ENCODE peak calls at places on chromosome 20, in six cellular contexts. M is endodermal cell, K is fibroblast of the aortic adventitia, S is uterus, U is colonic mucosa, X is breast epithelium. W is an unnamed sample.

GRCh38 chr20:664151-664550 is 11.2 kb upstream of the SRXN1 start:
- DNase-seq in M (no peak), K (no peak), S (no peak), U (no peak), X (no peak), W (no peak)

GRCh38 chr20:50762435-50763201 is 31.2 kb downstream of the PARD6B start:
- DNase-seq in M (no peak), K (peak), S (peak), U (peak), X (peak), W (peak)

GRCh38 chr20:33031531-33031930 is at the start of gene BPIFB6:
- DNase-seq in M (no peak), K (no peak), S (no peak), U (no peak), X (no peak), W (no peak)

GRCh38 chr20:17374086-17374485 is 147.2 kb downstream of the PCSK2 start:
- DNase-seq in M (no peak), K (no peak), S (no peak), U (no peak), X (no peak), W (no peak)

GRCh38 chr20:2451939-2452732 is 18.5 kb downstream of the SNRPB start:
- DNase-seq in M (peak), K (peak), S (peak), U (peak), X (peak), W (peak)

GRCh38 chr20:10654630-10655029 is 19.2 kb downstream of the JAG1 start:
- DNase-seq in M (peak), K (no peak), S (no peak), U (peak), X (no peak), W (no peak)

GRCh38 chr20:44072381-44072780 is 114.6 kb downstream of the JPH2 start:
- DNase-seq in M (no peak), K (no peak), S (no peak), U (no peak), X (no peak), W (no peak)

GRCh38 chr20:57214948-57215347 is 51.5 kb downstream of the BMP7 start:
- DNase-seq in M (no peak), K (no peak), S (no peak), U (no peak), X (no peak), W (no peak)

GRCh38 chr20:57083072-57083471 is 183.4 kb downstream of the BMP7 start:
- DNase-seq in M (no peak), K (no peak), S (no peak), U (no peak), X (no peak), W (no peak)

GRCh38 chr20:56865055-56865454 is 235.9 kb downstream of the TFAP2C start:
- DNase-seq in M (no peak), K (no peak), S (no peak), U (no peak), X (peak), W (peak)

GRCh38 chr20:39886650-39887190 is 802.3 kb downstream of the MAFB start:
- DNase-seq in M (no peak), K (no peak), S (no peak), U (no peak), X (no peak), W (no peak)

GRCh38 chr20:53927990-53928389 is 142.4 kb downstream of the BCAS1 start:
- DNase-seq in M (peak), K (no peak), S (no peak), U (no peak), X (no peak), W (no peak)

GRCh38 chr20:6299451-6299850 is 176.6 kb upstream of the FERMT1 start:
- DNase-seq in M (no peak), K (no peak), S (no peak), U (no peak), X (no peak), W (no peak)

GRCh38 chr20:34190679-34191090 is 50.5 kb upstream of the ASIP start:
- DNase-seq in M (peak), K (peak), S (peak), U (peak), X (peak), W (peak)

GRCh38 chr20:10216146-10216741 is 2.4 kb upstream of the SNAP25 start:
- DNase-seq in M (no peak), K (no peak), S (no peak), U (no peak), X (no peak), W (no peak)

GRCh38 chr20:25005220-25005619 is 12.7 kb upstream of the APMAP start:
- DNase-seq in M (no peak), K (peak), S (peak), U (peak), X (peak), W (peak)

GRCh38 chr20:33298391-33298790 is 15.4 kb downstream of the BPIFB1 start:
- DNase-seq in M (peak), K (no peak), S (no peak), U (no peak), X (no peak), W (no peak)

GRCh38 chr20:48238326-48238725 is 453.0 kb upstream of the SULF2 start:
- DNase-seq in M (peak), K (peak), S (no peak), U (no peak), X (no peak), W (peak)

GRCh38 chr20:61688411-61688810 is 377.3 kb downstream of the TAF4 start:
- DNase-seq in M (no peak), K (no peak), S (no peak), U (no peak), X (no peak), W (no peak)

GRCh38 chr20:33279261-33279910 is 3.6 kb upstream of the BPIFB1 start:
- DNase-seq in M (peak), K (no peak), S (no peak), U (no peak), X (no peak), W (no peak)

GRCh38 chr20:37276494-37277252 is 12.8 kb upstream of the MANBAL start:
- DNase-seq in M (no peak), K (peak), S (peak), U (peak), X (peak), W (peak)

GRCh38 chr20:51488331-51488730 is 54.2 kb downstream of the NFATC2 start:
- DNase-seq in M (no peak), K (no peak), S (no peak), U (no peak), X (no peak), W (no peak)

GRCh38 chr20:17138237-17138636 is 88.6 kb upstream of the PCSK2 start:
- DNase-seq in M (peak), K (no peak), S (no peak), U (no peak), X (no peak), W (no peak)

GRCh38 chr20:53643031-53643832 is 49.6 kb upstream of the ZNF217 start:
- DNase-seq in M (no peak), K (peak), S (no peak), U (peak), X (no peak), W (peak)

GRCh38 chr20:58906894-58907293 is 54.4 kb downstream of the GNAS start:
- DNase-seq in M (no peak), K (peak), S (no peak), U (no peak), X (no peak), W (peak)

GRCh38 chr20:4950841-4951240 is 50.5 kb downstream of the SLC23A2 start:
- DNase-seq in M (no peak), K (no peak), S (no peak), U (no peak), X (no peak), W (no peak)

GRCh38 chr20:18223399-18223798 is 64.9 kb upstream of the ZNF133 start:
- DNase-seq in M (peak), K (no peak), S (no peak), U (no peak), X (no peak), W (no peak)

GRCh38 chr20:54267510-54268003 is 59.7 kb downstream of the PFDN4 start:
- DNase-seq in M (peak), K (peak), S (no peak), U (no peak), X (peak), W (peak)

GRCh38 chr20:19376451-19376971 is 164.1 kb downstream of the SLC24A3 start:
- DNase-seq in M (no peak), K (no peak), S (peak), U (no peak), X (no peak), W (no peak)
- H3K4me3 ChIP-seq in M (no peak), K (no peak), S (no peak), U (no peak), X (no peak), W (no peak)

DNA sequence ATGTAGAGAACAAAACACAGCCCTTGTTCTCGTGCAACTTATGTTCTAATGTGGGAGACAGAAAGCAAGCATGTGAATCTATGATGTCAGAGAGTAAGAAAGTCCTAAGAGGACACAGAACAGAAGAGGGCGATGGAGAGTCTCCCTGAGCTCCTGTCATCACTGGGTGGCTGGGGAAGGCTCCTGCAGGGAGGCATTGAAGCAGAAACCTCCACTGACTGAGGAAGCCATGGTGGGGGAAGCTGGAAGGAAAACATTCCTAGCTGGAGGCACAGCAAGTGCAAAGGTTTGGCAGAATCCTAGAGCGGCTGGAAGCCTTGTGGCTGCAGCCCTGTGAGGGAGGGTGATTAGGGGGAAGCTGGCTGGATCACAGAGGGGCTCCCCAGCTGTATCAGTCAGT is 248.0 kb downstream of the CDH26 start:
- DNase-seq in M (peak), K (peak), S (no peak), U (no peak), X (no peak), W (peak)
- TF ChIP-seq CTCF in M (peak), K (peak), S (no peak), U (no peak), X (no peak), W (peak)

GRCh38 chr20:63178889-63179751 is 36.8 kb downstream of the YTHDF1 start:
- DNase-seq in M (peak), K (no peak), S (no peak), U (peak), X (no peak), W (no peak)
- H3K4me3 ChIP-seq in M (no peak), K (no peak), S (no peak), U (no peak), X (peak), W (no peak)

DNA sequence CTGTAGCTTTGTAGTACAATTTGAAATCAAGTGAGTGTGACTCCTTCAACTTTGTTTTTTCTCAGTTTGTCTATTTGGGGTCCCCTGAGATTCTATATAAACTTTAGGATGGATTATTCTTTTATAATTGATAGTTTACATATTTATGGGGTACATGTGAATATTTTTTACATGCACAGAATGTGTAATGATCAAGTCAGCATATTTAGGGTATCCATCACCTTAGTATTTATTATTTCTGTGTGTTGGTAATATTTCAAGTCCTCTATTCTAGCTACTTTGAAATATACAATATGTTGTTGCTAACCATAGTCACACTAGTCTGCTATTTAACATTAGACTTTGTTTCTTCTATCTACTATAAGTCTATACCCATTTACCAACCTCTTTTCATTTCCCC is 50.3 kb downstream of the PLCG1 start:
- DNase-seq in M (no peak), K (no peak), S (no peak), U (no peak), X (no peak), W (no peak)
- TF ChIP-seq CTCF in M (no peak), K (no peak), S (no peak), U (no peak), X (no peak), W (no peak)

GRCh38 chr20:45373353-45374100 is 4.6 kb downstream of the TP53TG5 start:
- DNase-seq in M (peak), K (peak), S (peak), U (peak), X (peak), W (peak)
- H3K4me3 ChIP-seq in M (no peak), K (peak), S (peak), U (peak), X (peak), W (peak)

GRCh38 chr20:49608752-49609670 is 41.1 kb upstream of the PTGIS start:
- DNase-seq in M (peak), K (peak), S (peak), U (peak), X (no peak), W (no peak)
- TF ChIP-seq CTCF in M (peak), K (peak), S (peak), U (peak), X (peak), W (peak)

GRCh38 chr20:8851446-8851845 is 217.4 kb upstream of the PLCB4 start:
- DNase-seq in M (no peak), K (no peak), S (no peak), U (no peak), X (no peak), W (no peak)

GRCh38 chr20:8855315-8855714 is 213.6 kb upstream of the PLCB4 start:
- DNase-seq in M (no peak), K (peak), S (peak), U (no peak), X (no peak), W (peak)

GRCh38 chr20:8856668-8857067 is 212.2 kb upstream of the PLCB4 start:
- DNase-seq in M (no peak), K (no peak), S (no peak), U (no peak), X (no peak), W (no peak)

GRCh38 chr20:8853805-8854338 is 215.0 kb upstream of the PLCB4 start:
- DNase-seq in M (peak), K (peak), S (no peak), U (peak), X (no peak), W (peak)

DNA sequence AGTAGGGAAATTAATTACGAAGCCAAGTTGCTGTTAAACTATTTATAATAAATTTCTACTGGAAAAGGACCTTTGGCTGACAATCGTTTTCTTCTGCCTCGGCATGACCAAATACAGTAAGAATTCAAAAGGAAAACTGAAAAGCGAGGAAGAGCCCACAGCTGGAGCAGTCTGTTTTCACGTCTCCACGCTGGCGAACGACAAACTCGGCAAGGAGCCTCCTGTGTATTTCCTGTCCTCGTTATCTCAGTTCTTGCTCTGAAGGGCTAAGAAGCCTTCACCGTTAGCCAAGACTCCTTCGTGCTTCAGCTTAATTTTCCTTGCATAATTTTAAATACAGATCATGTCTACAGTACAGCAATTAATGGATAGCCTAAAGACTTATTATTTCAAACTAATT is 214.3 kb upstream of the PLCB4 start:
- DNase-seq in M (peak), K (peak), S (peak), U (peak), X (no peak), W (peak)
- H3K4me3 ChIP-seq in M (no peak), K (peak), S (no peak), U (no peak), X (no peak), W (peak)